ENCODE peak calls at places on chromosome 1, in four cellular contexts. D is hypothalamus; B is stimulated activated CD4-positive, alpha-beta T cell treated with anti-CD3 and anti-CD28 coated beads, Interleukin-15, amount 100 ng/mL, for 1 hour; M is tibial nerve. Y is an unnamed sample.

GRCh38 chr1:193558491-193559028 is 372.1 kb upstream of the B3GALT2 start:
- DNase-seq in D (no peak), B (no peak), M (no peak), Y (peak; percentile 12)

GRCh38 chr1:94306521-94306920 is 69.1 kb upstream of the ARHGAP29 start:
- DNase-seq in D (no peak), B (no peak), M (no peak), Y (no peak)

GRCh38 chr1:5989731-5990271 is 2.4 kb downstream of the NPHP4 start:
- DNase-seq in D (no peak), B (no peak), M (no peak), Y (no peak)

GRCh38 chr1:1114431-1114830 is 1.5 kb downstream of the C1orf159 start:
- DNase-seq in D (no peak), B (no peak), M (no peak), Y (no peak)

GRCh38 chr1:117565745-117566455 is 39.9 kb upstream of the TENT5C start:
- DNase-seq in D (no peak), B (no peak), M (no peak), Y (no peak)

GRCh38 chr1:169363046-169363756 is 4.4 kb downstream of the NME7 start:
- DNase-seq in D (no peak), B (no peak), M (no peak), Y (no peak)

GRCh38 chr1:23756676-23757075 is 13.4 kb downstream of the ELOA start:
- DNase-seq in D (no peak), B (no peak), M (no peak), Y (no peak)

GRCh38 chr1:13619909-13620308 is 36.3 kb downstream of the PDPN start:
- DNase-seq in D (no peak), B (no peak), M (no peak), Y (no peak)

GRCh38 chr1:115274467-115274866 is 63.6 kb downstream of the NGF start:
- DNase-seq in D (no peak), B (no peak), M (no peak), Y (no peak)

GRCh38 chr1:237938553-237938952 is 47.8 kb upstream of the ZP4 start:
- DNase-seq in D (no peak), B (no peak), M (no peak), Y (no peak)